ENCODE peak calls at places on chromosomes 13 and 19, in four cellular contexts. S is H1, N is trophoblast cell, T is IMR-90. Z is an unnamed sample.

GRCh38 chr19:22603518-22604440 is 30.3 kb upstream of the ZNF492 start:
- DNase-seq in T (no peak), S (no peak), N (no peak), Z (no peak)

GRCh38 chr19:17860993-17861360 is 1.3 kb downstream of the RPL18A start:
- DNase-seq in N (no peak), S (no peak), T (peak; percentile 25), Z (no peak)

GRCh38 chr13:39881383-39881782 is 225.9 kb downstream of the COG6 start:
- DNase-seq in N (no peak), S (no peak), T (no peak), Z (no peak)

GRCh38 chr19:31269425-31270127 is 79.7 kb downstream of the TSHZ3 start:
- DNase-seq in N (no peak), T (peak; percentile 34), S (no peak), Z (no peak)

GRCh38 chr13:26923824-26924605 is 163.4 kb upstream of the GPR12 start:
- DNase-seq in N (no peak), S (no peak), T (peak; percentile 34), Z (no peak)

GRCh38 chr19:16168465-16169081 is 4.8 kb downstream of the CIB3 start:
- DNase-seq in S (no peak), N (no peak), T (peak; percentile 50), Z (no peak)

GRCh38 chr19:14809272-14810057 is 25.5 kb downstream of the OR7A5 start:
- DNase-seq in T (no peak), S (no peak), N (no peak), Z (no peak)

GRCh38 chr13:106349080-106349841 is 186.2 kb downstream of the EFNB2 start:
- DNase-seq in T (peak; percentile 34), S (peak; percentile 57), N (no peak), Z (peak; percentile 38)

GRCh38 chr19:35509018-35509652 is 4.3 kb downstream of the DMKN start:
- DNase-seq in S (peak; percentile 62), T (no peak), N (peak; percentile 9), Z (no peak)

GRCh38 chr13:28574617-28575142 is 79.8 kb upstream of the FLT1 start:
- DNase-seq in N (peak; percentile 90), S (no peak), T (peak; percentile 100), Z (no peak)

GRCh38 chr19:16628984-16629691 is 1.1 kb upstream of the MED26 start:
- DNase-seq in S (no peak), T (peak; percentile 72), N (no peak), Z (no peak)

GRCh38 chr19:31154021-31154420 is 195.2 kb downstream of the TSHZ3 start:
- DNase-seq in T (peak; percentile 4), N (no peak), S (no peak), Z (no peak)

GRCh38 chr19:49861541-49862410 is 5.6 kb downstream of the PNKP start:
- DNase-seq in N (peak; percentile 85), S (no peak), T (no peak), Z (no peak)

GRCh38 chr13:53068841-53069520 is 40.4 kb downstream of the OLFM4 start:
- DNase-seq in S (no peak), N (no peak), T (no peak), Z (no peak)

GRCh38 chr13:52848455-52849190 is at the start of gene PCDH8:
- DNase-seq in N (no peak), T (no peak), S (peak; percentile 94), Z (peak; percentile 79)

GRCh38 chr13:111171629-111172028 is 56.5 kb downstream of the ARHGEF7 start:
- DNase-seq in T (peak; percentile 22), N (no peak), S (no peak), Z (no peak)
- H3K4me1 ChIP-seq in T (peaks cover 9% of the 10 kb centered on the region), N (no peaks in the 10 kb centered on the region), S (peaks cover 6% of the 10 kb centered on the region), Z (no peaks in the 10 kb centered on the region)

GRCh38 chr13:98474761-98475160 is 102.1 kb downstream of the STK24 start:
- DNase-seq in T (no peak), S (no peak), N (no peak), Z (no peak)

GRCh38 chr13:98473792-98474153 is 103.1 kb downstream of the STK24 start:
- DNase-seq in T (no peak), N (no peak), S (no peak), Z (no peak)

GRCh38 chr13:98474292-98474691 is 102.6 kb downstream of the STK24 start:
- DNase-seq in S (no peak), T (no peak), N (no peak), Z (no peak)

GRCh38 chr13:98471895-98472294 is 105.0 kb downstream of the STK24 start:
- DNase-seq in S (no peak), T (no peak), N (no peak), Z (no peak)

GRCh38 chr13:98473135-98473791 is 103.6 kb downstream of the STK24 start:
- DNase-seq in T (no peak), N (no peak), S (no peak), Z (no peak)
- H4K91ac ChIP-seq in T (no peak overlapping the region), N (no peak overlapping the region), S (no peak overlapping the region), Z (no peak overlapping the region)

GRCh38 chr13:21075303-21076264 is 14.2 kb upstream of the LATS2 start:
- DNase-seq in S (peak; percentile 82), N (no peak), T (no peak), Z (no peak)
- H2BK120ac ChIP-seq in S (peak overlapping the region; percentile 81), N (peak overlapping the region; percentile 25), T (peak overlapping the region; percentile 94), Z (peak overlapping the region; percentile 62)

GRCh38 chr19:46615966-46616365 is 8.9 kb downstream of the PTGIR start:
- DNase-seq in S (no peak), T (no peak), N (no peak), Z (no peak)
- H3K4me1 ChIP-seq in S (peaks cover under 1% of the 10 kb centered on the region), T (peaks cover 19% of the 10 kb centered on the region), N (peaks cover 3% of the 10 kb centered on the region), Z (peaks cover 11% of the 10 kb centered on the region)